ENCODE peak calls at places on chromosomes 5 and 9, in seven cellular contexts. Q, W, R, Y, E, I and O are unnamed samples.

GRCh38 chr5:176784218-176785165 is 25.9 kb upstream of the UNC5A start:
- DNase-seq in Q (peak; percentile 81), W (no peak), R (no peak), Y (no peak), E (no peak), I (peak; percentile 15), O (peak; percentile 42)

GRCh38 chr9:107484117-107484723 is 5.3 kb downstream of the KLF4 start:
- DNase-seq in Q (peak; percentile 64), W (peak; percentile 7), R (peak; percentile 27), Y (no peak), E (peak; percentile 52), I (peak; percentile 68), O (peak; percentile 79)

GRCh38 chr5:167763772-167764171 is 527.7 kb upstream of the WWC1 start:
- DNase-seq in Q (no peak), W (no peak), R (no peak), Y (no peak), E (no peak), I (no peak), O (no peak)

GRCh38 chr5:82045526-82046267 is 73.9 kb downstream of the ATG10 start:
- DNase-seq in Q (no peak), W (no peak), R (no peak), Y (no peak), E (no peak), I (no peak), O (no peak)

GRCh38 chr5:14663734-14664269 is 716 bp upstream of the OTULIN start:
- DNase-seq in Q (no peak), W (no peak), R (no peak), Y (no peak), E (peak; percentile 54), I (no peak), O (no peak)

GRCh38 chr5:121763674-121764073 is 88.0 kb upstream of the FTMT start:
- DNase-seq in Q (no peak), W (no peak), R (no peak), Y (no peak), E (no peak), I (no peak), O (no peak)

GRCh38 chr5:76689321-76690026 is 26.5 kb upstream of the F2R start:
- DNase-seq in Q (peak; percentile 22), W (no peak), R (no peak), Y (no peak), E (no peak), I (no peak), O (no peak)

GRCh38 chr9:4837768-4838546 is 45.2 kb downstream of the RCL1 start:
- DNase-seq in Q (no peak), W (no peak), R (no peak), Y (no peak), E (no peak), I (peak; percentile 81), O (no peak)

GRCh38 chr5:143562935-143563334 is 159.4 kb upstream of the NR3C1 start:
- DNase-seq in Q (no peak), W (no peak), R (no peak), Y (no peak), E (no peak), I (peak; percentile 82), O (no peak)

GRCh38 chr9:107894572-107895261 is 405.1 kb upstream of the KLF4 start:
- DNase-seq in Q (no peak), W (no peak), R (no peak), Y (no peak), E (peak; percentile 32), I (no peak), O (no peak)

GRCh38 chr5:149543361-149544198 is 7.7 kb downstream of the CSNK1A1 start:
- DNase-seq in Q (no peak), W (no peak), R (no peak), Y (no peak), E (no peak), I (no peak), O (no peak)

GRCh38 chr5:129244478-129244877 is 149.9 kb downstream of the ISOC1 start:
- DNase-seq in Q (no peak), W (no peak), R (no peak), Y (no peak), E (no peak), I (no peak), O (no peak)

GRCh38 chr5:68711311-68712200 is 382.3 kb upstream of the SLC30A5 start:
- DNase-seq in Q (no peak), W (peak; percentile 72), R (no peak), Y (no peak), E (no peak), I (no peak), O (no peak)

GRCh38 chr5:173668910-173669309 is 52.5 kb upstream of the BOD1 start:
- DNase-seq in Q (no peak), W (no peak), R (no peak), Y (no peak), E (no peak), I (no peak), O (no peak)
- TF ChIP-seq YY1 in Q (no peak), W (no peak), R (no peak), Y (no peak), E (no peak), I (no peak), O (no peak)

GRCh38 chr9:131420913-131421312 is 27.0 kb downstream of the PRRC2B start:
- DNase-seq in Q (no peak), W (no peak), R (no peak), Y (no peak), E (peak; percentile 44), I (peak; percentile 58), O (no peak)
- TF ChIP-seq YY1 in Q (no peak), W (no peak), R (no peak), Y (no peak), E (no peak), I (no peak), O (no peak)

GRCh38 chr9:97386733-97387503 is 25.0 kb upstream of the TDRD7 start:
- DNase-seq in Q (peak; percentile 22), W (no peak), R (peak; percentile 86), Y (peak; percentile 59), E (peak; percentile 89), I (peak; percentile 75), O (peak; percentile 63)

GRCh38 chr9:97388721-97389238 is 23.1 kb upstream of the TDRD7 start:
- DNase-seq in Q (no peak), W (peak; percentile 60), R (no peak), Y (no peak), E (no peak), I (no peak), O (no peak)

GRCh38 chr9:97387936-97388684 is 23.8 kb upstream of the TDRD7 start:
- DNase-seq in Q (no peak), W (no peak), R (no peak), Y (no peak), E (no peak), I (peak; percentile 45), O (no peak)

GRCh38 chr9:97386265-97386633 is 25.6 kb upstream of the TDRD7 start:
- DNase-seq in Q (no peak), W (no peak), R (no peak), Y (no peak), E (no peak), I (peak; percentile 43), O (no peak)

GRCh38 chr9:97387504-97387886 is 24.4 kb upstream of the TDRD7 start:
- DNase-seq in Q (no peak), W (no peak), R (peak; percentile 36), Y (no peak), E (no peak), I (no peak), O (no peak)
- TF ChIP-seq YY1 in Q (no peak), W (no peak), R (no peak), Y (no peak), E (no peak), I (no peak), O (no peak)

GRCh38 chr9:125649315-125649714 is 57.7 kb downstream of the MAPKAP1 start:
- DNase-seq in Q (peak; percentile 74), W (no peak), R (no peak), Y (no peak), E (no peak), I (no peak), O (no peak)
- TF ChIP-seq YY1 in Q (peak; percentile 8), W (no peak), R (no peak), Y (no peak), E (no peak), I (no peak), O (no peak)

GRCh38 chr5:106862450-106863193 is 808.1 kb downstream of the EFNA5 start:
- DNase-seq in Q (no peak), W (no peak), R (no peak), Y (no peak), E (peak; percentile 15), I (no peak), O (no peak)
- TF ChIP-seq YY1 in Q (no peak), W (no peak), R (no peak), Y (no peak), E (no peak), I (no peak), O (no peak)

DNA sequence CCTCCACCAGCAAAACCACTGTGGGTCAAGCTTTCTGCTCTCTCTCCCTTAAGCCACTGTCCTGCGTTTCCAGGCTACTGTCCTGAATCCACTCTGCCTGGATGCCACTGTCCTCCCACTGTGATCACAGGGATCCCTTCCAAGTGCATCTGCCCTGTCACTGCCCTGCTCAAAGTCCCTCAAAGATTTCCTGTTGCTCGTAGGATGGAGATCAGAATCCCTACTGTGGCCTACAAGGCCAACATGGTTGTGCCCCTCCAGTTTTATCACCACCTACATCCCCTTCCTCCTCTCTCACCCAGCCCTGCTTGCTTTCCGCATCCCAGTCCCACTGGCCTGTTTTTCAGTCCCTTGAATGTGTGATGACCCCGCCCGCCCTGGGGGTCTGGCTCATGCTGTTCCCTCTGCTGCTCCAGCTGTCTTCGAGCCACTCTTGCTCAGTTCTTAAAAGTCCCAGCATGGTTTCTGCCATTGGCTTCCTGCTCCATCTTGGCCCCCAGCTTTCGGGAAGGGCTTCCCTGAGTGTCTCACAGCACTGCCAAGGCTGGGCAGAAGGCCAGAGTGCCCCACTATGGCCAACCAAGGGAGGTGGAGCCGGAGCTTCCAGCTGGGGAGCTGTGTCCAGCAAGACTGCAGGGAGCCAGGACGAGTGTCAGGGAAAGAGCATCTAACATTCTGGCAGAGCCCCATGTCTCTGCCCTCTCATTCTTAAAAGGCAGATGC is 12.9 kb upstream of the FRRS1L start:
- DNase-seq in Q (no peak), W (no peak), R (no peak), Y (no peak), E (no peak), I (no peak), O (no peak)
- TF ChIP-seq YY1 in Q (no peak), W (no peak), R (no peak), Y (no peak), E (no peak), I (no peak), O (no peak)